ENCODE peak calls at places on chromosomes 1 and 21, in four cellular contexts. P is K562, Q is HepG2, U is tibial nerve. F is an unnamed sample.

GRCh38 chr21:46376856-46377453 is 53.0 kb downstream of the PCNT start:
- DNase-seq in P (no peak), Q (no peak), U (no peak), F (no peak)

GRCh38 chr1:10155087-10155712 is 55.2 kb upstream of the KIF1B start:
- DNase-seq in P (no peak), Q (no peak), U (no peak), F (no peak)

GRCh38 chr1:245715291-245715701 is 560.5 kb downstream of the KIF26B start:
- DNase-seq in P (no peak), Q (no peak), U (no peak), F (peak)

GRCh38 chr1:53277326-53277725 is 39.0 kb upstream of the MAGOH start:
- DNase-seq in P (no peak), Q (no peak), U (no peak), F (no peak)

GRCh38 chr1:109392788-109393580 is 4.7 kb downstream of the SORT1 start:
- DNase-seq in P (peak), Q (peak), U (peak), F (no peak)

GRCh38 chr1:219323426-219323825 is 149.7 kb downstream of the LYPLAL1 start:
- DNase-seq in P (no peak), Q (no peak), U (no peak), F (no peak)

GRCh38 chr1:8571200-8571984 is 246.0 kb downstream of the RERE start:
- DNase-seq in P (no peak), Q (peak), U (peak), F (no peak)

GRCh38 chr1:54110991-54111390 is 41.8 kb downstream of the CDCP2 start:
- DNase-seq in P (no peak), Q (no peak), U (no peak), F (no peak)

GRCh38 chr1:226987179-226987536 is 47.1 kb downstream of the COQ8A start:
- DNase-seq in P (no peak), Q (no peak), U (no peak), F (no peak)

GRCh38 chr1:27478098-27478497 is 11.9 kb downstream of the WASF2 start:
- DNase-seq in P (no peak), Q (no peak), U (no peak), F (no peak)

GRCh38 chr1:246051909-246052518 is 455.1 kb downstream of the SMYD3 start:
- DNase-seq in P (no peak), Q (no peak), U (no peak), F (no peak)

GRCh38 chr1:176559474-176560390 is 96.8 kb downstream of the PAPPA2 start:
- DNase-seq in P (peak), Q (peak), U (peak), F (peak)

GRCh38 chr1:246269466-246269865 is 237.6 kb downstream of the SMYD3 start:
- DNase-seq in P (no peak), Q (no peak), U (no peak), F (no peak)

GRCh38 chr1:197526736-197527371 is 248.4 kb downstream of the DENND1B start:
- DNase-seq in P (peak), Q (peak), U (no peak), F (no peak)

GRCh38 chr1:59342801-59343575 is 46.1 kb downstream of the FGGY start:
- DNase-seq in P (no peak), Q (peak), U (no peak), F (no peak)

GRCh38 chr1:21323091-21323490 is 32.8 kb upstream of the ECE1 start:
- DNase-seq in P (no peak), Q (no peak), U (no peak), F (no peak)

GRCh38 chr1:41646186-41646585 is 161.7 kb upstream of the EDN2 start:
- DNase-seq in P (no peak), Q (no peak), U (no peak), F (no peak)

GRCh38 chr1:21963477-21964217 is 13.2 kb upstream of the CELA3B start:
- DNase-seq in P (peak), Q (peak), U (peak), F (peak)

GRCh38 chr1:238484121-238484520 is 593.4 kb upstream of the ZP4 start:
- DNase-seq in P (no peak), Q (no peak), U (no peak), F (no peak)

GRCh38 chr1:65368403-65368802 is 52.1 kb upstream of the LEPR start:
- DNase-seq in P (no peak), Q (no peak), U (no peak), F (no peak)

GRCh38 chr1:30034627-30035521 is 688.5 kb downstream of the MATN1 start:
- DNase-seq in P (no peak), Q (no peak), U (no peak), F (no peak)

GRCh38 chr1:27391511-27392095 is 819 bp upstream of the GPR3 start:
- DNase-seq in P (peak), Q (peak), U (peak), F (peak)

GRCh38 chr1:172380441-172381244 is 39.8 kb upstream of the C1orf105 start:
- DNase-seq in P (no peak), Q (no peak), U (no peak), F (no peak)

GRCh38 chr1:113976609-113977278 is 2.5 kb upstream of the OLFML3 start:
- DNase-seq in P (peak), Q (peak), U (no peak), F (no peak)

GRCh38 chr1:79188371-79188770 is 181.8 kb upstream of the ADGRL4 start:
- DNase-seq in P (no peak), Q (no peak), U (no peak), F (no peak)

GRCh38 chr1:160544647-160545046 is 21.6 kb upstream of the SLAMF6 start:
- DNase-seq in P (peak), Q (no peak), U (no peak), F (peak)

GRCh38 chr1:60173729-60174128 is 100.2 kb upstream of the C1orf87 start:
- DNase-seq in P (no peak), Q (no peak), U (no peak), F (no peak)

GRCh38 chr1:8858888-8859706 is 19.4 kb downstream of the ENO1 start:
- DNase-seq in P (peak), Q (peak), U (peak), F (no peak)

GRCh38 chr21:28357743-28358142 is 634.9 kb downstream of the LTN1 start:
- DNase-seq in P (no peak), Q (no peak), U (no peak), F (no peak)

GRCh38 chr21:38086580-38086979 is 170.2 kb upstream of the KCNJ15 start:
- DNase-seq in P (no peak), Q (no peak), U (no peak), F (no peak)

GRCh38 chr1:93758842-93759515 is 77.3 kb upstream of the BCAR3 start:
- DNase-seq in P (no peak), Q (peak), U (no peak), F (no peak)

GRCh38 chr1:186722711-186723309 is 42.6 kb upstream of the PTGS2 start:
- DNase-seq in P (peak), Q (peak), U (peak), F (no peak)

GRCh38 chr1:233904979-233905415 is 521 bp downstream of the SLC35F3 start:
- DNase-seq in P (peak), Q (no peak), U (no peak), F (no peak)

GRCh38 chr1:68145418-68146126 is 86.8 kb downstream of the WLS start:
- DNase-seq in P (no peak), Q (no peak), U (no peak), F (no peak)

DNA sequence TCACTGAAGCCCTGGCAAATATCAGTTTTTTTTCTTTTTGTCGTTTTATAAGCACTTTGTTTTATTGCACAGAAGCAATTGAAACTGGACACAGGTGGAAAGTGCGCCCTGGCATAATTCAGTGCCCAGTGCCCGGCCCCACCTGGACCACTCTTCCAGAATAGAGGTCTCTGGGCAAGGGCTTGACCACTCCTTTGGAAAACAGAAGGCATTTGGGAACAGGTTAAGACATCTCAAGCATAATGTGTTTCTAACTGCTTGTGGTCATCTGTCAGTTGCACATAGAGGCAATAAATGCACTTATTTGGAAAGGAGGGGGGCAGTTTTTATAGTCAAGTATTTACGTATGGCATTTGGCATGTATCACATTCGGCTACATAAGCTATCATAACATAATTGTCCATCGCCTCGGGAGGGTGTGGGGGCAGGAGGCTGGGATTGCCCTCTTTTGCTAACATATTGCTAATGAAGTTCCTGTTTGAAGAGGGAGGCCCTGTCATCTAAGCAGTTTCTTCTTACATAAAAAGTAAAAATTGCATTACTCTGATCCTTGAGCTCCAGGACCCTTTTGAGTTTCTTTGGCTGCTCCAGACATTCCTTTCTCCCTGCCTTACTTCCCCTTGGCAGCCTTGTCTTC is 14.7 kb upstream of the CD2 start:
- DNase-seq in P (no peak), Q (no peak), U (no peak), F (no peak)
- TF ChIP-seq POLR2A in P (no peak), Q (no peak), U (no peak), F (no peak)

GRCh38 chr21:40905251-40905650 is 58.3 kb upstream of the DSCAM start:
- DNase-seq in P (no peak), Q (no peak), U (no peak), F (no peak)

GRCh38 chr21:40902299-40902698 is 55.3 kb upstream of the DSCAM start:
- DNase-seq in P (no peak), Q (no peak), U (no peak), F (no peak)

GRCh38 chr21:40902993-40903392 is 56.0 kb upstream of the DSCAM start:
- DNase-seq in P (no peak), Q (no peak), U (no peak), F (no peak)

DNA sequence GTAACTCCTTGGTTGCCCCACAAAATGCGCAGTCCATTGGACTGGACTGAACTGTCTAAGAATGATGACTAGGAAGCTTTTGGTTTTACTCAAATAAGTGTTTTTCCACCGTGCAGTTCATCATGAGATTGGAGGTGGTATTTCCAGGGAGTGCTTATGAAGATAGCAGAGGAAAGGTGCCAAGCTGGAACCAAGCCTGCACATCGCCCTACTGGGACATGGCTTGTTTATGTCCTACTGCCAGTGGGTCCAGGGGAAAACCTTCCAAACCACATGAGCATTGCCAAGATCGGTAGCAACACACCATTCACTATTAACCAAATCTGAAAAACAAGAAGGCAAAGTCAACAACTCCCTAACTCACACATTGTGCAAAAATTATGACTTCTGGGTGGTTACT is 54.7 kb upstream of the DSCAM start:
- DNase-seq in P (no peak), Q (no peak), U (no peak), F (no peak)
- TF ChIP-seq POLR2A in P (no peak), Q (no peak), U (no peak), F (no peak)

GRCh38 chr1:164614316-164614715 is 55.3 kb downstream of the PBX1 start:
- DNase-seq in P (no peak), Q (no peak), U (no peak), F (no peak)

GRCh38 chr1:164609084-164609483 is 50.1 kb downstream of the PBX1 start:
- DNase-seq in P (no peak), Q (no peak), U (no peak), F (no peak)

GRCh38 chr1:164610528-164611222 is 51.7 kb downstream of the PBX1 start:
- DNase-seq in P (no peak), Q (no peak), U (no peak), F (no peak)

GRCh38 chr1:164613176-164613575 is 54.2 kb downstream of the PBX1 start:
- DNase-seq in P (no peak), Q (peak), U (no peak), F (no peak)

GRCh38 chr1:164611754-164612642 is 53.0 kb downstream of the PBX1 start:
- DNase-seq in P (no peak), Q (peak), U (no peak), F (peak)
- TF ChIP-seq POLR2A in P (no peak), Q (no peak), U (no peak), F (no peak)

DNA sequence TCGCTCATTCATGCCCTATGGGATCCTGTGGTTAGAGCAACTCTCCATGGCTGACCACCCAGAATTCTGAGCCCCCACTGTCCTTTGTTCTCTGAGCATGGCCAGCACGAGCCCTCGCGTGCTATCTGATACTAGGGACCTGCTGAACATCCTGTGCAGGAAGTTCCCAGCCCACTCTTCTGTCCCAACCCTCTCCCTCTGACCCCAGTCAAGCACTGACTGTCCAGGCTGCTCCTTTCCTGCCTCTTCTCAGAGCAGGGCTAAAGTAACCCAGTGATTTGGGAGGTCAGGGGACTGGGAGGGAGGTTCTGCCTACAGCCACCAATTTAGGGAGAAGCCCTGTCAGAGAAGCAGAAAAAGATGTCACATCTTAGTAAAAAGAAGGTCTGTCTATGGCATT is 21.2 kb downstream of the CYP4B1 start:
- DNase-seq in P (no peak), Q (no peak), U (no peak), F (no peak)
- TF ChIP-seq POLR2A in P (no peak), Q (no peak), U (no peak), F (no peak)

F was measured in H54.